ENCODE peak calls at places on chromosome 21, in nine cellular contexts. One of them, this sample, is unnamed.

GRCh38 chr21:14956826-14957225 is 108.0 kb downstream of the NRIP1 start:
- DNase-seq in mammary epithelial cell: no peak
- DNase-seq in left ventricle myocardium inferior: no peak
- DNase-seq in NB4: no peak
- DNase-seq in CD8-positive, alpha-beta T cell: no peak
- DNase-seq in neural crest cell: no peak
- DNase-seq in body of pancreas: no peak
- DNase-seq in WTC11: no peak
- DNase-seq in BE2C: no peak
- DNase-seq in this sample: no peak

GRCh38 chr21:27590271-27590670 is 623.4 kb upstream of the ADAMTS5 start:
- DNase-seq in mammary epithelial cell: no peak
- DNase-seq in left ventricle myocardium inferior: peak
- DNase-seq in NB4: peak
- DNase-seq in CD8-positive, alpha-beta T cell: no peak
- DNase-seq in neural crest cell: no peak
- DNase-seq in body of pancreas: no peak
- DNase-seq in WTC11: no peak
- DNase-seq in BE2C: no peak
- DNase-seq in this sample: no peak

GRCh38 chr21:31667639-31668038 is 8.1 kb downstream of the SOD1 start:
- DNase-seq in mammary epithelial cell: peak
- DNase-seq in left ventricle myocardium inferior: no peak
- DNase-seq in NB4: no peak
- DNase-seq in CD8-positive, alpha-beta T cell: no peak
- DNase-seq in neural crest cell: no peak
- DNase-seq in body of pancreas: no peak
- DNase-seq in WTC11: no peak
- DNase-seq in BE2C: no peak
- DNase-seq in this sample: no peak

GRCh38 chr21:38440746-38441145 is 57.5 kb downstream of the ERG start:
- DNase-seq in mammary epithelial cell: peak
- DNase-seq in left ventricle myocardium inferior: no peak
- DNase-seq in NB4: peak
- DNase-seq in CD8-positive, alpha-beta T cell: no peak
- DNase-seq in neural crest cell: peak
- DNase-seq in body of pancreas: no peak
- DNase-seq in WTC11: no peak
- DNase-seq in BE2C: no peak
- DNase-seq in this sample: no peak

GRCh38 chr21:26946744-26947446 is 20.0 kb downstream of the ADAMTS5 start:
- DNase-seq in mammary epithelial cell: no peak
- DNase-seq in left ventricle myocardium inferior: no peak
- DNase-seq in NB4: no peak
- DNase-seq in CD8-positive, alpha-beta T cell: no peak
- DNase-seq in neural crest cell: no peak
- DNase-seq in body of pancreas: no peak
- DNase-seq in WTC11: no peak
- DNase-seq in BE2C: no peak
- DNase-seq in this sample: no peak

GRCh38 chr21:42616366-42617340 is 36.8 kb upstream of the PDE9A start:
- DNase-seq in mammary epithelial cell: peak
- DNase-seq in left ventricle myocardium inferior: no peak
- DNase-seq in NB4: no peak
- DNase-seq in CD8-positive, alpha-beta T cell: peak
- DNase-seq in neural crest cell: no peak
- DNase-seq in body of pancreas: no peak
- DNase-seq in WTC11: no peak
- DNase-seq in BE2C: no peak
- DNase-seq in this sample: no peak

GRCh38 chr21:44802396-44803153 is 955 bp upstream of the UBE2G2 start:
- DNase-seq in mammary epithelial cell: no peak
- DNase-seq in left ventricle myocardium inferior: no peak
- DNase-seq in NB4: peak
- DNase-seq in CD8-positive, alpha-beta T cell: no peak
- DNase-seq in neural crest cell: no peak
- DNase-seq in body of pancreas: no peak
- DNase-seq in WTC11: no peak
- DNase-seq in BE2C: peak
- DNase-seq in this sample: no peak

GRCh38 chr21:44897326-44898010 is 23.2 kb downstream of the ITGB2 start:
- DNase-seq in mammary epithelial cell: no peak
- DNase-seq in left ventricle myocardium inferior: peak
- DNase-seq in NB4: peak
- DNase-seq in CD8-positive, alpha-beta T cell: no peak
- DNase-seq in neural crest cell: no peak
- DNase-seq in body of pancreas: no peak
- DNase-seq in WTC11: peak
- DNase-seq in BE2C: peak
- DNase-seq in this sample: no peak

GRCh38 chr21:35048706-35049617 is at the start of gene RUNX1:
- DNase-seq in mammary epithelial cell: peak
- DNase-seq in left ventricle myocardium inferior: no peak
- DNase-seq in NB4: peak
- DNase-seq in CD8-positive, alpha-beta T cell: peak
- DNase-seq in neural crest cell: no peak
- DNase-seq in body of pancreas: peak
- DNase-seq in WTC11: no peak
- DNase-seq in BE2C: no peak
- DNase-seq in this sample: no peak

GRCh38 chr21:27674037-27674436 is 707.1 kb upstream of the ADAMTS5 start:
- DNase-seq in mammary epithelial cell: peak
- DNase-seq in left ventricle myocardium inferior: no peak
- DNase-seq in NB4: no peak
- DNase-seq in CD8-positive, alpha-beta T cell: no peak
- DNase-seq in neural crest cell: no peak
- DNase-seq in body of pancreas: no peak
- DNase-seq in WTC11: no peak
- DNase-seq in BE2C: no peak
- DNase-seq in this sample: no peak

GRCh38 chr21:14403681-14404318 is 20.9 kb upstream of the HSPA13 start:
- DNase-seq in mammary epithelial cell: peak
- DNase-seq in left ventricle myocardium inferior: no peak
- DNase-seq in NB4: peak
- DNase-seq in CD8-positive, alpha-beta T cell: no peak
- DNase-seq in neural crest cell: no peak
- DNase-seq in body of pancreas: no peak
- DNase-seq in WTC11: no peak
- DNase-seq in BE2C: no peak
- DNase-seq in this sample: no peak

GRCh38 chr21:38853421-38853919 is 47.7 kb downstream of the ETS2 start:
- DNase-seq in mammary epithelial cell: peak
- DNase-seq in left ventricle myocardium inferior: no peak
- DNase-seq in NB4: peak
- DNase-seq in CD8-positive, alpha-beta T cell: no peak
- DNase-seq in neural crest cell: no peak
- DNase-seq in body of pancreas: peak
- DNase-seq in WTC11: no peak
- DNase-seq in BE2C: peak
- DNase-seq in this sample: no peak

GRCh38 chr21:36692125-36692843 is 6.6 kb upstream of the SIM2 start:
- DNase-seq in mammary epithelial cell: no peak
- DNase-seq in left ventricle myocardium inferior: no peak
- DNase-seq in NB4: no peak
- DNase-seq in CD8-positive, alpha-beta T cell: no peak
- DNase-seq in neural crest cell: peak
- DNase-seq in body of pancreas: no peak
- DNase-seq in WTC11: no peak
- DNase-seq in BE2C: no peak
- DNase-seq in this sample: no peak

GRCh38 chr21:36663033-36663855 is 35.7 kb upstream of the SIM2 start:
- DNase-seq in mammary epithelial cell: peak
- DNase-seq in left ventricle myocardium inferior: no peak
- DNase-seq in NB4: no peak
- DNase-seq in CD8-positive, alpha-beta T cell: no peak
- DNase-seq in neural crest cell: no peak
- DNase-seq in body of pancreas: no peak
- DNase-seq in WTC11: no peak
- DNase-seq in BE2C: no peak
- DNase-seq in this sample: no peak

GRCh38 chr21:39103689-39104088 is 79.6 kb downstream of the PSMG1 start:
- DNase-seq in mammary epithelial cell: no peak
- DNase-seq in left ventricle myocardium inferior: no peak
- DNase-seq in NB4: no peak
- DNase-seq in CD8-positive, alpha-beta T cell: no peak
- DNase-seq in neural crest cell: no peak
- DNase-seq in body of pancreas: no peak
- DNase-seq in WTC11: no peak
- DNase-seq in BE2C: no peak
- DNase-seq in this sample: no peak

GRCh38 chr21:27649323-27649722 is 682.4 kb upstream of the ADAMTS5 start:
- DNase-seq in mammary epithelial cell: peak
- DNase-seq in left ventricle myocardium inferior: no peak
- DNase-seq in NB4: no peak
- DNase-seq in CD8-positive, alpha-beta T cell: no peak
- DNase-seq in neural crest cell: no peak
- DNase-seq in body of pancreas: no peak
- DNase-seq in WTC11: no peak
- DNase-seq in BE2C: no peak
- DNase-seq in this sample: no peak

GRCh38 chr21:43959231-43960041 is 52.7 kb upstream of the TRAPPC10 start:
- DNase-seq in mammary epithelial cell: no peak
- DNase-seq in left ventricle myocardium inferior: no peak
- DNase-seq in NB4: no peak
- DNase-seq in CD8-positive, alpha-beta T cell: no peak
- DNase-seq in neural crest cell: no peak
- DNase-seq in body of pancreas: no peak
- DNase-seq in WTC11: no peak
- DNase-seq in BE2C: no peak
- DNase-seq in this sample: no peak

GRCh38 chr21:32424674-32425073 is 12.2 kb downstream of the EVA1C start:
- DNase-seq in mammary epithelial cell: no peak
- DNase-seq in left ventricle myocardium inferior: no peak
- DNase-seq in NB4: no peak
- DNase-seq in CD8-positive, alpha-beta T cell: no peak
- DNase-seq in neural crest cell: no peak
- DNase-seq in body of pancreas: no peak
- DNase-seq in WTC11: no peak
- DNase-seq in BE2C: no peak
- DNase-seq in this sample: no peak

GRCh38 chr21:36747114-36747814 is 48.3 kb downstream of the SIM2 start:
- DNase-seq in mammary epithelial cell: no peak
- DNase-seq in left ventricle myocardium inferior: peak
- DNase-seq in NB4: peak
- DNase-seq in CD8-positive, alpha-beta T cell: no peak
- DNase-seq in neural crest cell: no peak
- DNase-seq in body of pancreas: no peak
- DNase-seq in WTC11: peak
- DNase-seq in BE2C: no peak
- DNase-seq in this sample: no peak

GRCh38 chr21:44699502-44700001 is 2.6 kb downstream of the KRTAP10-12 start:
- DNase-seq in mammary epithelial cell: no peak
- DNase-seq in left ventricle myocardium inferior: no peak
- DNase-seq in NB4: no peak
- DNase-seq in CD8-positive, alpha-beta T cell: no peak
- DNase-seq in neural crest cell: no peak
- DNase-seq in body of pancreas: no peak
- DNase-seq in WTC11: no peak
- DNase-seq in BE2C: no peak
- DNase-seq in this sample: no peak

GRCh38 chr21:15557925-15558324 is 171.9 kb upstream of the USP25 start:
- DNase-seq in mammary epithelial cell: no peak
- DNase-seq in left ventricle myocardium inferior: no peak
- DNase-seq in NB4: peak
- DNase-seq in CD8-positive, alpha-beta T cell: no peak
- DNase-seq in neural crest cell: no peak
- DNase-seq in body of pancreas: no peak
- DNase-seq in WTC11: no peak
- DNase-seq in BE2C: peak
- DNase-seq in this sample: no peak

GRCh38 chr21:42833859-42834729 is 45.2 kb downstream of the WDR4 start:
- DNase-seq in mammary epithelial cell: no peak
- DNase-seq in left ventricle myocardium inferior: no peak
- DNase-seq in NB4: no peak
- DNase-seq in CD8-positive, alpha-beta T cell: no peak
- DNase-seq in neural crest cell: no peak
- DNase-seq in body of pancreas: no peak
- DNase-seq in WTC11: no peak
- DNase-seq in BE2C: no peak
- DNase-seq in this sample: no peak

DNA sequence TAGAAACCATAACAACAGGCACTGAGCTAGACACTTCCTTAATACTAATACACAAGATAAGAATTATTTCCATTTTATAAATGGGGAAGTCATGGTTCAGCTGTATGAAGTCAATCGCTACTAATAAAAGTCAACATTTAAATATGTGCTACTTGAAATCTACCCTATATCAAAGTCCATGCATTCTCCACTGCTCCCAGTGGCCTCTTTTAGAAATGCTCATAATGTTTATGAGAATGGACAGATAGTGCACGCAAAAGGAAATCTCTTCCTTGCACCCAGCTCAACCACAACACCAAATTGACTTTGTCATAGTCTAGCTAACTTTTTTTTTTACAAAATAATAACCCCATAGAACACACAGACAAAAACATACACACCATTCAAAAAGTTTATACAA is 281.7 kb upstream of the CXADR start:
- DNase-seq in mammary epithelial cell: no peak
- DNase-seq in left ventricle myocardium inferior: no peak
- DNase-seq in NB4: no peak
- DNase-seq in CD8-positive, alpha-beta T cell: no peak
- DNase-seq in neural crest cell: no peak
- DNase-seq in body of pancreas: no peak
- DNase-seq in WTC11: no peak
- DNase-seq in BE2C: no peak
- DNase-seq in this sample: no peak
- TF ChIP-seq CTCF in mammary epithelial cell: no peak
- TF ChIP-seq CTCF in left ventricle myocardium inferior: no peak
- TF ChIP-seq CTCF in NB4: no peak
- TF ChIP-seq CTCF in CD8-positive, alpha-beta T cell: no peak
- TF ChIP-seq CTCF in neural crest cell: peak
- TF ChIP-seq CTCF in body of pancreas: no peak
- TF ChIP-seq CTCF in WTC11: no peak
- TF ChIP-seq CTCF in BE2C: peak
- TF ChIP-seq CTCF in this sample: no peak

GRCh38 chr21:33824156-33824941 is 91.3 kb downstream of the ATP5PO start:
- DNase-seq in mammary epithelial cell: no peak
- DNase-seq in left ventricle myocardium inferior: no peak
- DNase-seq in NB4: no peak
- DNase-seq in CD8-positive, alpha-beta T cell: no peak
- DNase-seq in neural crest cell: no peak
- DNase-seq in body of pancreas: no peak
- DNase-seq in WTC11: no peak
- DNase-seq in BE2C: no peak
- DNase-seq in this sample: no peak
- TF ChIP-seq CTCF in mammary epithelial cell: no peak
- TF ChIP-seq CTCF in left ventricle myocardium inferior: no peak
- TF ChIP-seq CTCF in NB4: no peak
- TF ChIP-seq CTCF in CD8-positive, alpha-beta T cell: no peak
- TF ChIP-seq CTCF in neural crest cell: no peak
- TF ChIP-seq CTCF in body of pancreas: no peak
- TF ChIP-seq CTCF in WTC11: no peak
- TF ChIP-seq CTCF in BE2C: no peak
- TF ChIP-seq CTCF in this sample: no peak

GRCh38 chr21:45945868-45946210 is 35.7 kb upstream of the COL6A1 start:
- DNase-seq in mammary epithelial cell: no peak
- DNase-seq in left ventricle myocardium inferior: no peak
- DNase-seq in NB4: no peak
- DNase-seq in CD8-positive, alpha-beta T cell: no peak
- DNase-seq in neural crest cell: no peak
- DNase-seq in body of pancreas: no peak
- DNase-seq in WTC11: no peak
- DNase-seq in BE2C: no peak
- DNase-seq in this sample: peak
- TF ChIP-seq CTCF in mammary epithelial cell: no peak
- TF ChIP-seq CTCF in left ventricle myocardium inferior: no peak
- TF ChIP-seq CTCF in NB4: no peak
- TF ChIP-seq CTCF in CD8-positive, alpha-beta T cell: no peak
- TF ChIP-seq CTCF in neural crest cell: no peak
- TF ChIP-seq CTCF in body of pancreas: no peak
- TF ChIP-seq CTCF in WTC11: no peak
- TF ChIP-seq CTCF in BE2C: no peak
- TF ChIP-seq CTCF in this sample: no peak

GRCh38 chr21:29238052-29238966 is 60.4 kb upstream of the BACH1 start:
- DNase-seq in mammary epithelial cell: no peak
- DNase-seq in left ventricle myocardium inferior: no peak
- DNase-seq in NB4: no peak
- DNase-seq in CD8-positive, alpha-beta T cell: no peak
- DNase-seq in neural crest cell: no peak
- DNase-seq in body of pancreas: no peak
- DNase-seq in WTC11: no peak
- DNase-seq in BE2C: no peak
- DNase-seq in this sample: no peak
- TF ChIP-seq CTCF in mammary epithelial cell: no peak
- TF ChIP-seq CTCF in left ventricle myocardium inferior: no peak
- TF ChIP-seq CTCF in NB4: no peak
- TF ChIP-seq CTCF in CD8-positive, alpha-beta T cell: no peak
- TF ChIP-seq CTCF in neural crest cell: no peak
- TF ChIP-seq CTCF in body of pancreas: no peak
- TF ChIP-seq CTCF in WTC11: no peak
- TF ChIP-seq CTCF in BE2C: no peak
- TF ChIP-seq CTCF in this sample: no peak

This sample was measured in D721Med.